ENCODE peak calls at places on chromosomes 16 and 17, in nine cellular contexts. One of them, this sample, is unnamed.
A peak's percentile ranks its signal among the peaks of the same experiment; 100 is the strongest.

GRCh38 chr17:17580662-17581470 is 10.6 kb downstream of the PEMT start:
- DNase-seq in right lobe of liver: peak; percentile 97
- DNase-seq in psoas muscle: peak; percentile 75
- DNase-seq in mesenchymal stem cell: peak; percentile 13
- DNase-seq in Peyer's patch: peak; percentile 60
- DNase-seq in heart right ventricle: no peak
- DNase-seq in IMR-90: peak; percentile 27
- DNase-seq in lung: no peak
- DNase-seq in MM.1S: no peak
- DNase-seq in this sample: no peak

GRCh38 chr17:77476006-77476405 is 335.2 kb downstream of the SEC14L1 start:
- DNase-seq in IMR-90: no peak
- DNase-seq in mesenchymal stem cell: no peak
- DNase-seq in heart right ventricle: no peak
- DNase-seq in right lobe of liver: no peak
- DNase-seq in Peyer's patch: no peak
- DNase-seq in lung: no peak
- DNase-seq in psoas muscle: no peak
- DNase-seq in MM.1S: peak; percentile 4
- DNase-seq in this sample: no peak

GRCh38 chr16:83911290-83911689 is 12.4 kb downstream of the MLYCD start:
- DNase-seq in mesenchymal stem cell: no peak
- DNase-seq in IMR-90: no peak
- DNase-seq in MM.1S: no peak
- DNase-seq in psoas muscle: no peak
- DNase-seq in Peyer's patch: no peak
- DNase-seq in right lobe of liver: no peak
- DNase-seq in lung: no peak
- DNase-seq in heart right ventricle: no peak
- DNase-seq in this sample: no peak

GRCh38 chr17:6546069-6546718 is 10.2 kb downstream of the PITPNM3 start:
- DNase-seq in MM.1S: peak; percentile 25
- DNase-seq in heart right ventricle: no peak
- DNase-seq in lung: no peak
- DNase-seq in IMR-90: peak; percentile 67
- DNase-seq in right lobe of liver: no peak
- DNase-seq in Peyer's patch: no peak
- DNase-seq in mesenchymal stem cell: peak; percentile 7
- DNase-seq in psoas muscle: peak; percentile 31
- DNase-seq in this sample: no peak

GRCh38 chr16:11257131-11257938 is 1.3 kb upstream of the SOCS1 start:
- DNase-seq in IMR-90: peak; percentile 84
- DNase-seq in Peyer's patch: peak; percentile 77
- DNase-seq in MM.1S: peak; percentile 68
- DNase-seq in psoas muscle: peak; percentile 83
- DNase-seq in right lobe of liver: peak; percentile 77
- DNase-seq in heart right ventricle: peak; percentile 80
- DNase-seq in lung: peak; percentile 80
- DNase-seq in mesenchymal stem cell: peak; percentile 87
- DNase-seq in this sample: peak; percentile 74

GRCh38 chr17:27858621-27859305 is 34.4 kb downstream of the LYRM9 start:
- DNase-seq in lung: no peak
- DNase-seq in MM.1S: no peak
- DNase-seq in Peyer's patch: no peak
- DNase-seq in right lobe of liver: no peak
- DNase-seq in heart right ventricle: no peak
- DNase-seq in psoas muscle: no peak
- DNase-seq in mesenchymal stem cell: no peak
- DNase-seq in IMR-90: no peak
- DNase-seq in this sample: no peak

GRCh38 chr17:42937712-42938596 is 26.3 kb downstream of the AARSD1 start:
- DNase-seq in mesenchymal stem cell: peak; percentile 69
- DNase-seq in MM.1S: peak; percentile 56
- DNase-seq in lung: peak; percentile 31
- DNase-seq in psoas muscle: no peak
- DNase-seq in right lobe of liver: no peak
- DNase-seq in heart right ventricle: peak; percentile 23
- DNase-seq in Peyer's patch: no peak
- DNase-seq in IMR-90: peak; percentile 64
- DNase-seq in this sample: peak; percentile 57

GRCh38 chr17:40498281-40499084 is 2.9 kb downstream of the TNS4 start:
- DNase-seq in mesenchymal stem cell: no peak
- DNase-seq in heart right ventricle: no peak
- DNase-seq in psoas muscle: no peak
- DNase-seq in MM.1S: no peak
- DNase-seq in IMR-90: no peak
- DNase-seq in Peyer's patch: peak; percentile 13
- DNase-seq in lung: no peak
- DNase-seq in right lobe of liver: no peak
- DNase-seq in this sample: no peak

GRCh38 chr17:67759355-67760171 is 41.8 kb downstream of the NOL11 start:
- DNase-seq in heart right ventricle: peak; percentile 46
- DNase-seq in mesenchymal stem cell: no peak
- DNase-seq in Peyer's patch: no peak
- DNase-seq in IMR-90: peak; percentile 50
- DNase-seq in right lobe of liver: peak; percentile 37
- DNase-seq in lung: peak; percentile 29
- DNase-seq in psoas muscle: peak; percentile 56
- DNase-seq in MM.1S: peak; percentile 55
- DNase-seq in this sample: no peak

GRCh38 chr17:28839221-28839620 is 3.4 kb downstream of the FAM222B start:
- DNase-seq in right lobe of liver: no peak
- DNase-seq in IMR-90: no peak
- DNase-seq in mesenchymal stem cell: no peak
- DNase-seq in Peyer's patch: no peak
- DNase-seq in psoas muscle: no peak
- DNase-seq in MM.1S: no peak
- DNase-seq in heart right ventricle: no peak
- DNase-seq in lung: no peak
- DNase-seq in this sample: no peak

GRCh38 chr17:9467518-9467917 is 108.1 kb downstream of the STX8 start:
- DNase-seq in Peyer's patch: no peak
- DNase-seq in IMR-90: no peak
- DNase-seq in MM.1S: no peak
- DNase-seq in mesenchymal stem cell: no peak
- DNase-seq in right lobe of liver: peak; percentile 19
- DNase-seq in lung: no peak
- DNase-seq in psoas muscle: no peak
- DNase-seq in heart right ventricle: no peak
- DNase-seq in this sample: no peak

GRCh38 chr16:69406780-69407331 is 17.6 kb upstream of the CYB5B start:
- DNase-seq in Peyer's patch: no peak
- DNase-seq in lung: no peak
- DNase-seq in MM.1S: no peak
- DNase-seq in heart right ventricle: no peak
- DNase-seq in mesenchymal stem cell: no peak
- DNase-seq in right lobe of liver: no peak
- DNase-seq in IMR-90: no peak
- DNase-seq in psoas muscle: no peak
- DNase-seq in this sample: no peak

GRCh38 chr16:59783191-59783590 is 1049.1 kb upstream of the GOT2 start:
- DNase-seq in IMR-90: peak; percentile 7
- DNase-seq in lung: no peak
- DNase-seq in psoas muscle: no peak
- DNase-seq in Peyer's patch: no peak
- DNase-seq in heart right ventricle: no peak
- DNase-seq in right lobe of liver: no peak
- DNase-seq in mesenchymal stem cell: no peak
- DNase-seq in MM.1S: no peak
- DNase-seq in this sample: no peak

GRCh38 chr17:74328487-74328886 is 2.5 kb downstream of the KIF19 start:
- DNase-seq in heart right ventricle: no peak
- DNase-seq in lung: no peak
- DNase-seq in IMR-90: no peak
- DNase-seq in MM.1S: no peak
- DNase-seq in mesenchymal stem cell: no peak
- DNase-seq in right lobe of liver: no peak
- DNase-seq in Peyer's patch: no peak
- DNase-seq in psoas muscle: no peak
- DNase-seq in this sample: no peak

GRCh38 chr17:2863204-2863603 is 67.0 kb downstream of the RAP1GAP2 start:
- DNase-seq in IMR-90: no peak
- DNase-seq in right lobe of liver: no peak
- DNase-seq in MM.1S: no peak
- DNase-seq in heart right ventricle: no peak
- DNase-seq in Peyer's patch: no peak
- DNase-seq in mesenchymal stem cell: no peak
- DNase-seq in lung: no peak
- DNase-seq in psoas muscle: no peak
- DNase-seq in this sample: no peak

GRCh38 chr16:12613131-12613991 is 190.3 kb downstream of the CPPED1 start:
- DNase-seq in mesenchymal stem cell: no peak
- DNase-seq in heart right ventricle: no peak
- DNase-seq in MM.1S: no peak
- DNase-seq in lung: no peak
- DNase-seq in Peyer's patch: peak; percentile 60
- DNase-seq in right lobe of liver: peak; percentile 72
- DNase-seq in psoas muscle: no peak
- DNase-seq in IMR-90: peak; percentile 39
- DNase-seq in this sample: no peak

GRCh38 chr16:56513972-56514371 is 5.9 kb downstream of the BBS2 start:
- DNase-seq in psoas muscle: no peak
- DNase-seq in IMR-90: peak; percentile 74
- DNase-seq in right lobe of liver: peak; percentile 59
- DNase-seq in Peyer's patch: no peak
- DNase-seq in MM.1S: peak; percentile 72
- DNase-seq in heart right ventricle: peak; percentile 36
- DNase-seq in mesenchymal stem cell: peak; percentile 75
- DNase-seq in lung: no peak
- DNase-seq in this sample: peak; percentile 38

GRCh38 chr16:13873835-13874438 is 46.0 kb upstream of the ERCC4 start:
- DNase-seq in psoas muscle: no peak
- DNase-seq in right lobe of liver: no peak
- DNase-seq in mesenchymal stem cell: peak; percentile 6
- DNase-seq in heart right ventricle: no peak
- DNase-seq in MM.1S: no peak
- DNase-seq in lung: no peak
- DNase-seq in Peyer's patch: no peak
- DNase-seq in IMR-90: peak; percentile 2
- DNase-seq in this sample: no peak

GRCh38 chr16:49664221-49665215 is 191.4 kb downstream of the ZNF423 start:
- DNase-seq in IMR-90: no peak
- DNase-seq in psoas muscle: peak; percentile 70
- DNase-seq in lung: no peak
- DNase-seq in MM.1S: no peak
- DNase-seq in Peyer's patch: no peak
- DNase-seq in mesenchymal stem cell: no peak
- DNase-seq in right lobe of liver: no peak
- DNase-seq in heart right ventricle: peak; percentile 57
- DNase-seq in this sample: peak; percentile 83

DNA sequence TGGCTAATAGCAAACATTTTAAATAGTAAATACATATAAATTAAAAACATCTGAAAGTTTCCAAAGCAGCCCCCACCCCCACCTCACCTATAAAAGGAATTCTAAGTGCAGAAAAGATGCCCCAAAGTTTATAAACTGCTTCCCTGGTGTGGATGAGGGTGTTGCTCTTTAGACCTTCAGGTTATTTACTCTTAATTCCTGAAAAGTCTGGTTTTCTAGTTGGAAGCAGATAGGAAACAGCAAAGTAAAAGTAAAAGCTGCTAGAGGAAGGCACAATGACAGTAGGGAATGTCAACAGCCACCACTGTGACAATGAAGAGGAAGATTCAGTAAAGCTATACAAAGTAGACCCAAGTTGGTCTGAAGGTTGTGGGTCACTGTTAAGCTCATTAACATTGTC is 37.8 kb downstream of the SSH2 start:
- DNase-seq in MM.1S: no peak
- DNase-seq in Peyer's patch: no peak
- DNase-seq in IMR-90: no peak
- DNase-seq in heart right ventricle: no peak
- DNase-seq in mesenchymal stem cell: no peak
- DNase-seq in right lobe of liver: no peak
- DNase-seq in psoas muscle: no peak
- DNase-seq in lung: no peak
- DNase-seq in this sample: no peak
- H3K9me3 ChIP-seq in MM.1S: no peaks in the 10 kb centered on the region
- H3K9me3 ChIP-seq in Peyer's patch: no peaks in the 10 kb centered on the region
- H3K9me3 ChIP-seq in IMR-90: no peaks in the 10 kb centered on the region
- H3K9me3 ChIP-seq in heart right ventricle: no peaks in the 10 kb centered on the region
- H3K9me3 ChIP-seq in mesenchymal stem cell: peaks cover 4% of the 10 kb centered on the region
- H3K9me3 ChIP-seq in right lobe of liver: no peaks in the 10 kb centered on the region
- H3K9me3 ChIP-seq in psoas muscle: no peaks in the 10 kb centered on the region
- H3K9me3 ChIP-seq in lung: no peaks in the 10 kb centered on the region
- H3K9me3 ChIP-seq in this sample: no peaks in the 10 kb centered on the region

DNA sequence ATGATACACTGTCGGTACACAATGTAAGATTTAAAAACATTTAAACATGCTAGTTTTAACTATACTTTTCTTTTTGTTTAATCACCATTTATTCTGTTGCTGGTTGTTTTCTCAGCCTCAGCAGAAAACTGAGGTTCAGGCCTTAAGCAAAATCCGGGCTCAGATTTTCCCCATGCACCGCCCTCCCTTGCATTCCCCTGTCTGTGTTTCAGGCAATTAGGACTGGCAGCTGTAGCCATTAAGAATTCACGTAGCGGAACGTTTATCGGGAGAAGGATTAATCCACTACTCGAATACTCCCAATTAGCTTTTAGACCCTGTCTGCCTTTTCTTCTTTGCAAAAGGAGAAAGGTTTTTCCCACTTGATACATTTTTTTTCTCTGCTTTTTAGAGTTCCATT is 173.0 kb downstream of the RPTOR start:
- DNase-seq in MM.1S: no peak
- DNase-seq in Peyer's patch: no peak
- DNase-seq in psoas muscle: no peak
- DNase-seq in mesenchymal stem cell: no peak
- DNase-seq in right lobe of liver: no peak
- DNase-seq in lung: no peak
- DNase-seq in heart right ventricle: no peak
- DNase-seq in IMR-90: no peak
- DNase-seq in this sample: no peak
- H3K27ac ChIP-seq in MM.1S: no peak overlapping the region
- H3K27ac ChIP-seq in Peyer's patch: no peak overlapping the region
- H3K27ac ChIP-seq in psoas muscle: no peak overlapping the region
- H3K27ac ChIP-seq in mesenchymal stem cell: no peak overlapping the region
- H3K27ac ChIP-seq in right lobe of liver: no peak overlapping the region
- H3K27ac ChIP-seq in lung: no peak overlapping the region
- H3K27ac ChIP-seq in heart right ventricle: no peak overlapping the region
- H3K27ac ChIP-seq in IMR-90: no peak overlapping the region
- H3K27ac ChIP-seq in this sample: no peak overlapping the region

DNA sequence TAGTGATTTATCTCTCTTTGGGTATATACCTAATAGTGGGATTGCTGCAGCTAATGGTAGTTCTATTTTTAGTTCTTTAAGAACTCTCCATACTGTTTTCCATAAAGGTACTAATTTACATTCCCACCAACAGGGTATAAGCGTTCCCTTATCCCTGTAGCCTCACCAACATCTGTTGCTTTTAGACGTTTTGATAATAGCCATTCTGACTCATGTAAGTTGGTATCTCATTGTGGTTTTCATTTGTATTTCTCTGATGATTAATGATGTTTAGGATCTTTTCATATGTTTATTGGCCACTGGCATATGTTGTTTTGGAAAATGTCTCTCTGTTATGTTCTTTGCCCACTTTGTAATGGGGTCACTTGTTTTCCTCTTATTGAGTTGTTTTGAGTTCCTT is 88.5 kb upstream of the ZNF267 start:
- DNase-seq in mesenchymal stem cell: no peak
- DNase-seq in heart right ventricle: no peak
- DNase-seq in right lobe of liver: no peak
- DNase-seq in lung: no peak
- DNase-seq in MM.1S: no peak
- DNase-seq in IMR-90: no peak
- DNase-seq in Peyer's patch: no peak
- DNase-seq in psoas muscle: no peak
- DNase-seq in this sample: no peak
- H3K9me3 ChIP-seq in mesenchymal stem cell: peaks cover 77% of the 10 kb centered on the region
- H3K9me3 ChIP-seq in heart right ventricle: no peaks in the 10 kb centered on the region
- H3K9me3 ChIP-seq in right lobe of liver: no peaks in the 10 kb centered on the region
- H3K9me3 ChIP-seq in lung: peaks cover 7% of the 10 kb centered on the region
- H3K9me3 ChIP-seq in MM.1S: no peaks in the 10 kb centered on the region
- H3K9me3 ChIP-seq in IMR-90: peaks cover 8% of the 10 kb centered on the region
- H3K9me3 ChIP-seq in Peyer's patch: peaks cover 17% of the 10 kb centered on the region
- H3K9me3 ChIP-seq in psoas muscle: peaks cover 71% of the 10 kb centered on the region
- H3K9me3 ChIP-seq in this sample: peaks cover 11% of the 10 kb centered on the region

GRCh38 chr17:57577751-57578607 is 167.1 kb downstream of the CCDC182 start:
- DNase-seq in IMR-90: peak; percentile 70
- DNase-seq in MM.1S: no peak
- DNase-seq in right lobe of liver: no peak
- DNase-seq in heart right ventricle: no peak
- DNase-seq in psoas muscle: peak; percentile 70
- DNase-seq in mesenchymal stem cell: peak; percentile 90
- DNase-seq in lung: peak; percentile 48
- DNase-seq in Peyer's patch: no peak
- DNase-seq in this sample: peak; percentile 76
- H3K27ac ChIP-seq in IMR-90: peak overlapping the region; percentile 75
- H3K27ac ChIP-seq in MM.1S: no peak overlapping the region
- H3K27ac ChIP-seq in right lobe of liver: no peak overlapping the region
- H3K27ac ChIP-seq in heart right ventricle: peak overlapping the region; percentile 66
- H3K27ac ChIP-seq in psoas muscle: peak overlapping the region; percentile 65
- H3K27ac ChIP-seq in mesenchymal stem cell: no peak overlapping the region
- H3K27ac ChIP-seq in lung: no peak overlapping the region
- H3K27ac ChIP-seq in Peyer's patch: peak overlapping the region; percentile 31
- H3K27ac ChIP-seq in this sample: peak overlapping the region; percentile 30

This sample was measured in ovary.